ENCODE peak calls at places on chromosomes 6 and 20, in eight cellular contexts. J is neuronal stem cell; M is ovary; U is lung; E is activated CD4-positive, alpha-beta T cell treated with anti-CD3 and anti-CD28 coated beads for 48 hours; Q is fibroblast of pulmonary artery; N is tibial nerve; D is stimulated activated CD8-positive, alpha-beta memory T cell treated with anti-CD3 and anti-CD28 coated beads, Interleukin-7, amount 100 ng/mL, for 1 hour. S is an unnamed sample.

GRCh38 chr20:22371843-22372242 is 212.5 kb downstream of the FOXA2 start:
- DNase-seq in M (no peak), N (no peak), U (no peak), Q (no peak), D (no peak), E (no peak), J (no peak), S (no peak)

GRCh38 chr6:113586966-113587699 is 270.0 kb upstream of the MARCKS start:
- DNase-seq in M (no peak), N (no peak), E (no peak), Q (no peak), J (peak), D (no peak), U (no peak), S (no peak)

GRCh38 chr6:157528931-157529653 is 148.1 kb downstream of the ZDHHC14 start:
- DNase-seq in J (no peak), U (no peak), D (no peak), M (no peak), Q (peak), N (peak), E (no peak), S (no peak)

GRCh38 chr6:5671162-5671561 is 335.6 kb downstream of the NRN1 start:
- DNase-seq in E (peak), D (no peak), M (no peak), J (no peak), U (no peak), N (no peak), Q (peak), S (no peak)

GRCh38 chr6:170152111-170152926 is 138.6 kb downstream of the DLL1 start:
- DNase-seq in M (peak), N (no peak), Q (no peak), D (no peak), U (no peak), J (peak), E (no peak), S (no peak)

GRCh38 chr20:38833154-38833856 is 27.8 kb downstream of the PPP1R16B start:
- DNase-seq in D (no peak), Q (no peak), E (peak), J (no peak), U (no peak), M (no peak), N (no peak), S (no peak)

GRCh38 chr20:41479113-41479512 is 112.5 kb upstream of the EMILIN3 start:
- DNase-seq in N (no peak), D (no peak), U (no peak), J (no peak), Q (no peak), E (no peak), M (no peak), S (no peak)

GRCh38 chr20:3710027-3710426 is 2.4 kb downstream of the SIGLEC1 start:
- DNase-seq in J (no peak), M (no peak), E (no peak), U (no peak), Q (no peak), N (no peak), D (no peak), S (no peak)

GRCh38 chr6:30463651-30464618 is 25.4 kb upstream of the HLA-E start:
- DNase-seq in U (no peak), Q (peak), D (peak), N (no peak), E (peak), M (no peak), J (no peak), S (peak)

GRCh38 chr20:41179961-41180360 is 42.6 kb downstream of the PLCG1 start:
- DNase-seq in U (no peak), N (peak), E (no peak), M (no peak), D (no peak), J (no peak), Q (no peak), S (no peak)

GRCh38 chr6:72811971-72812421 is 190.1 kb downstream of the KCNQ5 start:
- DNase-seq in D (no peak), M (no peak), N (no peak), Q (peak), J (no peak), U (no peak), E (no peak), S (no peak)

GRCh38 chr6:79797912-79798311 is 149.4 kb downstream of the ELOVL4 start:
- DNase-seq in N (no peak), Q (no peak), D (no peak), U (no peak), E (no peak), M (no peak), J (no peak), S (no peak)